ENCODE peak calls at places on chromosomes 13 and 19, in nine cellular contexts. One of them, this sample, is unnamed. For H3K4me1, the result is how much of the 10 kb centered on the place peaks cover.

GRCh38 chr13:50928609-50929274 is 19.2 kb downstream of the RNASEH2B start:
- DNase-seq in mammary epithelial cell: no peak
- DNase-seq in tibial nerve: no peak
- DNase-seq in GM23248: no peak
- DNase-seq in psoas muscle: no peak
- DNase-seq in A673: no peak
- DNase-seq in heart right ventricle: no peak
- DNase-seq in mucosa of descending colon: no peak
- DNase-seq in lower lobe of right lung: no peak
- DNase-seq in this sample: no peak

GRCh38 chr13:72536668-72537399 is 190.6 kb downstream of the MZT1 start:
- DNase-seq in mammary epithelial cell: no peak
- DNase-seq in tibial nerve: no peak
- DNase-seq in GM23248: no peak
- DNase-seq in psoas muscle: no peak
- DNase-seq in A673: no peak
- DNase-seq in heart right ventricle: peak
- DNase-seq in mucosa of descending colon: peak
- DNase-seq in lower lobe of right lung: no peak
- DNase-seq in this sample: no peak

GRCh38 chr13:96824110-96824509 is 170.2 kb downstream of the OXGR1 start:
- DNase-seq in mammary epithelial cell: no peak
- DNase-seq in tibial nerve: no peak
- DNase-seq in GM23248: peak
- DNase-seq in psoas muscle: no peak
- DNase-seq in A673: no peak
- DNase-seq in heart right ventricle: no peak
- DNase-seq in mucosa of descending colon: no peak
- DNase-seq in lower lobe of right lung: no peak
- DNase-seq in this sample: no peak

GRCh38 chr13:111153279-111153976 is 38.3 kb downstream of the ARHGEF7 start:
- DNase-seq in mammary epithelial cell: peak
- DNase-seq in tibial nerve: peak
- DNase-seq in GM23248: peak
- DNase-seq in psoas muscle: peak
- DNase-seq in A673: peak
- DNase-seq in heart right ventricle: peak
- DNase-seq in mucosa of descending colon: peak
- DNase-seq in lower lobe of right lung: peak
- DNase-seq in this sample: peak

GRCh38 chr13:60574706-60575105 is 177.7 kb downstream of the TDRD3 start:
- DNase-seq in mammary epithelial cell: no peak
- DNase-seq in tibial nerve: no peak
- DNase-seq in GM23248: no peak
- DNase-seq in psoas muscle: no peak
- DNase-seq in A673: no peak
- DNase-seq in heart right ventricle: no peak
- DNase-seq in mucosa of descending colon: no peak
- DNase-seq in lower lobe of right lung: no peak
- DNase-seq in this sample: no peak

GRCh38 chr13:111429064-111429558 is 108.7 kb downstream of the TEX29 start:
- DNase-seq in mammary epithelial cell: peak
- DNase-seq in tibial nerve: no peak
- DNase-seq in GM23248: peak
- DNase-seq in psoas muscle: no peak
- DNase-seq in A673: peak
- DNase-seq in heart right ventricle: peak
- DNase-seq in mucosa of descending colon: peak
- DNase-seq in lower lobe of right lung: no peak
- DNase-seq in this sample: no peak

GRCh38 chr13:43558942-43559341 is 227.8 kb downstream of the ENOX1 start:
- DNase-seq in mammary epithelial cell: no peak
- DNase-seq in tibial nerve: no peak
- DNase-seq in GM23248: no peak
- DNase-seq in psoas muscle: no peak
- DNase-seq in A673: no peak
- DNase-seq in heart right ventricle: no peak
- DNase-seq in mucosa of descending colon: no peak
- DNase-seq in lower lobe of right lung: no peak
- DNase-seq in this sample: no peak

GRCh38 chr19:30083125-30083681 is 141.2 kb downstream of the URI1 start:
- DNase-seq in mammary epithelial cell: no peak
- DNase-seq in tibial nerve: no peak
- DNase-seq in GM23248: no peak
- DNase-seq in psoas muscle: peak
- DNase-seq in A673: no peak
- DNase-seq in heart right ventricle: no peak
- DNase-seq in mucosa of descending colon: no peak
- DNase-seq in lower lobe of right lung: no peak
- DNase-seq in this sample: no peak

GRCh38 chr13:41193919-41194824 is at the start of gene KBTBD7:
- DNase-seq in mammary epithelial cell: peak
- DNase-seq in tibial nerve: peak
- DNase-seq in GM23248: peak
- DNase-seq in psoas muscle: peak
- DNase-seq in A673: peak
- DNase-seq in heart right ventricle: peak
- DNase-seq in mucosa of descending colon: peak
- DNase-seq in lower lobe of right lung: peak
- DNase-seq in this sample: peak

GRCh38 chr19:366205-366783 is 21.7 kb upstream of the MIER2 start:
- DNase-seq in mammary epithelial cell: no peak
- DNase-seq in tibial nerve: no peak
- DNase-seq in GM23248: no peak
- DNase-seq in psoas muscle: no peak
- DNase-seq in A673: no peak
- DNase-seq in heart right ventricle: no peak
- DNase-seq in mucosa of descending colon: no peak
- DNase-seq in lower lobe of right lung: no peak
- DNase-seq in this sample: no peak

GRCh38 chr13:76799696-76800095 is 86.5 kb downstream of the KCTD12 start:
- DNase-seq in mammary epithelial cell: peak
- DNase-seq in tibial nerve: no peak
- DNase-seq in GM23248: peak
- DNase-seq in psoas muscle: no peak
- DNase-seq in A673: no peak
- DNase-seq in heart right ventricle: no peak
- DNase-seq in mucosa of descending colon: no peak
- DNase-seq in lower lobe of right lung: no peak
- DNase-seq in this sample: no peak

GRCh38 chr13:112958127-112958989 is 10.7 kb upstream of the MCF2L start:
- DNase-seq in mammary epithelial cell: no peak
- DNase-seq in tibial nerve: no peak
- DNase-seq in GM23248: no peak
- DNase-seq in psoas muscle: no peak
- DNase-seq in A673: no peak
- DNase-seq in heart right ventricle: no peak
- DNase-seq in mucosa of descending colon: no peak
- DNase-seq in lower lobe of right lung: no peak
- DNase-seq in this sample: no peak

GRCh38 chr13:30033681-30034447 is 183.4 kb upstream of the UBL3 start:
- DNase-seq in mammary epithelial cell: peak
- DNase-seq in tibial nerve: no peak
- DNase-seq in GM23248: peak
- DNase-seq in psoas muscle: no peak
- DNase-seq in A673: peak
- DNase-seq in heart right ventricle: no peak
- DNase-seq in mucosa of descending colon: no peak
- DNase-seq in lower lobe of right lung: no peak
- DNase-seq in this sample: no peak

GRCh38 chr13:110593430-110594130 is 21.8 kb upstream of the NAXD start:
- DNase-seq in mammary epithelial cell: peak
- DNase-seq in tibial nerve: no peak
- DNase-seq in GM23248: peak
- DNase-seq in psoas muscle: no peak
- DNase-seq in A673: peak
- DNase-seq in heart right ventricle: no peak
- DNase-seq in mucosa of descending colon: peak
- DNase-seq in lower lobe of right lung: no peak
- DNase-seq in this sample: no peak

GRCh38 chr13:25180795-25181537 is 8.9 kb upstream of the AMER2 start:
- DNase-seq in mammary epithelial cell: no peak
- DNase-seq in tibial nerve: no peak
- DNase-seq in GM23248: no peak
- DNase-seq in psoas muscle: no peak
- DNase-seq in A673: peak
- DNase-seq in heart right ventricle: no peak
- DNase-seq in mucosa of descending colon: no peak
- DNase-seq in lower lobe of right lung: no peak
- DNase-seq in this sample: no peak

DNA sequence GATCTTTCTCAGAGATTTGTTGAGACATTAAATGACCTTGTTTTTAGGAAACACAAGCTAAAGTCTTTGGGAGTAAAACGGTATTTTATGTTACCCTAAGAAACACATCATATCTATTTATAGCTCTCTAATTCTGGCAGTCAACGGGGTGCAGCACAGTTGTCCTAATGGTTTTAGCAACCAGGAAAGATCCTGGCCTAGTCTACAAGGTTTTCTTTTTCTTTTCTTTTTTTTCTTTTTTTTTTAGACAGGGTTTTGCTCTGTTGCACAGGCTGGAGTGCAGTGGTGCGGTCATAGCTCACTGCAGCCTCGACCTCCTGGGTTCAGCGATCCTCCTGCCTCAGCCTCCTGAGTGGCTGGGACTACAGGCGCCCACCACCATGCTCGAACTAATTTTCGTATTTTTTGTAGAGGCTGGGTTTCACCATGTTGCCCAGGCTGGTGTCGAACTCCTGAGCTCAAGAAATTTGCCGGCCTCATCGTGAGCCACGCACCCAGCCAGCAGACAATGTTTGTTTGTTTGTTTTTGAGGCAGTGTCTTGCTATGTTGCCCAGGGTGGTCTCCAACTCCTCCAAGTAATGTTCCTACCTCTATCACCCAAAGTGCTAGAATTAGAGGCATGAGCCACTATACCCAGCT is 759 bp upstream of the COX7A1 start:
- DNase-seq in mammary epithelial cell: no peak
- DNase-seq in tibial nerve: no peak
- DNase-seq in GM23248: no peak
- DNase-seq in psoas muscle: peak
- DNase-seq in A673: no peak
- DNase-seq in heart right ventricle: no peak
- DNase-seq in mucosa of descending colon: no peak
- DNase-seq in lower lobe of right lung: no peak
- DNase-seq in this sample: no peak
- H3K4me1 ChIP-seq in mammary epithelial cell: under half
- H3K4me1 ChIP-seq in tibial nerve: under half
- H3K4me1 ChIP-seq in GM23248: under half
- H3K4me1 ChIP-seq in psoas muscle: under half
- H3K4me1 ChIP-seq in A673: under half
- H3K4me1 ChIP-seq in heart right ventricle: under half
- H3K4me1 ChIP-seq in mucosa of descending colon: under half
- H3K4me1 ChIP-seq in lower lobe of right lung: under half
- H3K4me1 ChIP-seq in this sample: under half

GRCh38 chr13:98187155-98187726 is 10.2 kb upstream of the RNF113B start:
- DNase-seq in mammary epithelial cell: no peak
- DNase-seq in tibial nerve: no peak
- DNase-seq in GM23248: no peak
- DNase-seq in psoas muscle: no peak
- DNase-seq in A673: no peak
- DNase-seq in heart right ventricle: no peak
- DNase-seq in mucosa of descending colon: no peak
- DNase-seq in lower lobe of right lung: no peak
- DNase-seq in this sample: no peak
- H3K4me1 ChIP-seq in mammary epithelial cell: under half
- H3K4me1 ChIP-seq in tibial nerve: under half
- H3K4me1 ChIP-seq in GM23248: under half
- H3K4me1 ChIP-seq in psoas muscle: under half
- H3K4me1 ChIP-seq in A673: under half
- H3K4me1 ChIP-seq in heart right ventricle: under half
- H3K4me1 ChIP-seq in mucosa of descending colon: under half
- H3K4me1 ChIP-seq in lower lobe of right lung: under half
- H3K4me1 ChIP-seq in this sample: under half

GRCh38 chr19:3094638-3095374 is 644 bp downstream of the GNA11 start:
- DNase-seq in mammary epithelial cell: peak
- DNase-seq in tibial nerve: no peak
- DNase-seq in GM23248: peak
- DNase-seq in psoas muscle: peak
- DNase-seq in A673: peak
- DNase-seq in heart right ventricle: no peak
- DNase-seq in mucosa of descending colon: no peak
- DNase-seq in lower lobe of right lung: no peak
- DNase-seq in this sample: no peak
- H3K4me1 ChIP-seq in mammary epithelial cell: under half
- H3K4me1 ChIP-seq in tibial nerve: half or more
- H3K4me1 ChIP-seq in GM23248: under half
- H3K4me1 ChIP-seq in psoas muscle: under half
- H3K4me1 ChIP-seq in A673: under half
- H3K4me1 ChIP-seq in heart right ventricle: half or more
- H3K4me1 ChIP-seq in mucosa of descending colon: under half
- H3K4me1 ChIP-seq in lower lobe of right lung: half or more
- H3K4me1 ChIP-seq in this sample: under half

GRCh38 chr19:38663957-38664502 is 16.6 kb downstream of the ACTN4 start:
- DNase-seq in mammary epithelial cell: no peak
- DNase-seq in tibial nerve: peak
- DNase-seq in GM23248: no peak
- DNase-seq in psoas muscle: peak
- DNase-seq in A673: no peak
- DNase-seq in heart right ventricle: peak
- DNase-seq in mucosa of descending colon: no peak
- DNase-seq in lower lobe of right lung: no peak
- DNase-seq in this sample: peak

GRCh38 chr19:38665950-38666661 is 18.7 kb downstream of the ACTN4 start:
- DNase-seq in mammary epithelial cell: no peak
- DNase-seq in tibial nerve: peak
- DNase-seq in GM23248: peak
- DNase-seq in psoas muscle: peak
- DNase-seq in A673: peak
- DNase-seq in heart right ventricle: peak
- DNase-seq in mucosa of descending colon: peak
- DNase-seq in lower lobe of right lung: peak
- DNase-seq in this sample: peak

GRCh38 chr19:38663156-38663651 is 15.8 kb downstream of the ACTN4 start:
- DNase-seq in mammary epithelial cell: no peak
- DNase-seq in tibial nerve: no peak
- DNase-seq in GM23248: no peak
- DNase-seq in psoas muscle: peak
- DNase-seq in A673: no peak
- DNase-seq in heart right ventricle: no peak
- DNase-seq in mucosa of descending colon: no peak
- DNase-seq in lower lobe of right lung: no peak
- DNase-seq in this sample: no peak

GRCh38 chr19:38665219-38665931 is 17.9 kb downstream of the ACTN4 start:
- DNase-seq in mammary epithelial cell: no peak
- DNase-seq in tibial nerve: no peak
- DNase-seq in GM23248: peak
- DNase-seq in psoas muscle: peak
- DNase-seq in A673: no peak
- DNase-seq in heart right ventricle: no peak
- DNase-seq in mucosa of descending colon: no peak
- DNase-seq in lower lobe of right lung: no peak
- DNase-seq in this sample: no peak

GRCh38 chr19:38664503-38665211 is 17.2 kb downstream of the ACTN4 start:
- DNase-seq in mammary epithelial cell: no peak
- DNase-seq in tibial nerve: no peak
- DNase-seq in GM23248: no peak
- DNase-seq in psoas muscle: peak
- DNase-seq in A673: no peak
- DNase-seq in heart right ventricle: no peak
- DNase-seq in mucosa of descending colon: no peak
- DNase-seq in lower lobe of right lung: no peak
- DNase-seq in this sample: no peak
- H3K4me1 ChIP-seq in mammary epithelial cell: half or more
- H3K4me1 ChIP-seq in tibial nerve: half or more
- H3K4me1 ChIP-seq in GM23248: half or more
- H3K4me1 ChIP-seq in psoas muscle: half or more
- H3K4me1 ChIP-seq in A673: half or more
- H3K4me1 ChIP-seq in heart right ventricle: half or more
- H3K4me1 ChIP-seq in mucosa of descending colon: half or more
- H3K4me1 ChIP-seq in lower lobe of right lung: half or more
- H3K4me1 ChIP-seq in this sample: half or more